ENCODE peak calls at places on chromosomes 4 and X, in seven cellular contexts. I is stomach, E is K562, Y is HCT116, P is breast epithelium, J is transverse colon, D is esophagus muscularis mucosa. T is an unnamed sample. For H3K9me3, the result is how much of the 10 kb centered on the place peaks cover.

GRCh38 chr4:158259955-158260575 is 49.8 kb downstream of the TMEM144 start:
- DNase-seq in I (no peak), E (no peak), Y (peak), P (no peak), J (no peak), D (no peak), T (peak)

GRCh38 chr4:20288047-20288650 is 36.4 kb downstream of the SLIT2 start:
- DNase-seq in I (no peak), E (no peak), Y (no peak), P (no peak), J (no peak), D (no peak), T (no peak)

GRCh38 chr4:24701683-24702082 is 93.7 kb upstream of the SOD3 start:
- DNase-seq in I (no peak), E (no peak), Y (no peak), P (no peak), J (no peak), D (no peak), T (no peak)

GRCh38 chr4:168995537-168996295 is 14.3 kb downstream of the CBR4 start:
- DNase-seq in I (no peak), E (no peak), Y (no peak), P (no peak), J (no peak), D (no peak), T (no peak)

GRCh38 chr4:183876268-183876934 is 28.7 kb upstream of the STOX2 start:
- DNase-seq in I (peak), E (no peak), Y (no peak), P (no peak), J (peak), D (peak), T (no peak)

GRCh38 chr4:40721730-40722171 is 28.0 kb upstream of the NSUN7 start:
- DNase-seq in I (no peak), E (no peak), Y (no peak), P (no peak), J (no peak), D (no peak), T (no peak)

GRCh38 chrX:106100442-106100841 is 61.9 kb upstream of the SERPINA7 start:
- DNase-seq in I (no peak), E (no peak), Y (no peak), P (no peak), J (no peak), D (no peak), T (no peak)

GRCh38 chrX:7062276-7062675 is 85.2 kb upstream of the STS start:
- DNase-seq in I (no peak), E (no peak), Y (no peak), P (no peak), J (no peak), D (no peak), T (no peak)

GRCh38 chr4:23979534-23979933 is 89.7 kb upstream of the PPARGC1A start:
- DNase-seq in I (no peak), E (no peak), Y (no peak), P (no peak), J (no peak), D (no peak), T (no peak)

GRCh38 chr4:114264877-114265291 is 285.4 kb upstream of the ARSJ start:
- DNase-seq in I (no peak), E (no peak), Y (peak), P (no peak), J (no peak), D (no peak), T (no peak)

GRCh38 chrX:76184276-76184675 is 11.4 kb downstream of the PBDC1 start:
- DNase-seq in I (no peak), E (no peak), Y (no peak), P (no peak), J (no peak), D (no peak), T (no peak)

GRCh38 chr4:81472249-81473085 is 760 bp upstream of the RASGEF1B start:
- DNase-seq in I (peak), E (peak), Y (no peak), P (no peak), J (peak), D (no peak), T (no peak)

GRCh38 chrX:101619336-101619735 is 1.5 kb upstream of the ARMCX6 start:
- DNase-seq in I (no peak), E (no peak), Y (no peak), P (no peak), J (no peak), D (no peak), T (no peak)

GRCh38 chrX:110226931-110227330 is 91.0 kb downstream of the AMMECR1 start:
- DNase-seq in I (no peak), E (no peak), Y (no peak), P (no peak), J (no peak), D (no peak), T (no peak)
- TF ChIP-seq POLR2AphosphoS5 in I (no peak), E (no peak), Y (no peak), P (no peak), J (no peak), D (no peak), T (no peak)

DNA sequence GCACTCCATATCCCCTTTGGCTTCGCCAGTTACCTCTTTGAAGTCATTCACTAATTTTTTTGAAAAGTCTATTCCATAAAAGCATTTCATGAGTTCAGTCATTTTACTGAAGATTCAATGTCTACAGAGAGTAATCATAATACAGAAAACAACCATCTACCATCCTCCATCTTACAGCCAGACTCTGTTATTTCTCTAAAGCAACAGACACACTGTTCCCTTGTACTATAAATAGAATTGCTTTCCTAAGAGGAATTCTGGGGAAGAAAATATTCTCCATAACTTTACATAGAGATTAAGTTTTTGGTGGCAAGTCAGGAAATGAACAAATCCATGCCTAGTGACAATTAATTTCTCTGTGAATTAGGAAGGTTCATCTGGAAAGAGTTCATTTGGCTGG is 37.0 kb downstream of the XK start:
- DNase-seq in I (no peak), E (no peak), Y (no peak), P (no peak), J (no peak), D (no peak), T (no peak)
- H3K9me3 ChIP-seq in I (under half), E (under half), Y (under half), P (under half), J (under half), D (under half), T (under half)

DNA sequence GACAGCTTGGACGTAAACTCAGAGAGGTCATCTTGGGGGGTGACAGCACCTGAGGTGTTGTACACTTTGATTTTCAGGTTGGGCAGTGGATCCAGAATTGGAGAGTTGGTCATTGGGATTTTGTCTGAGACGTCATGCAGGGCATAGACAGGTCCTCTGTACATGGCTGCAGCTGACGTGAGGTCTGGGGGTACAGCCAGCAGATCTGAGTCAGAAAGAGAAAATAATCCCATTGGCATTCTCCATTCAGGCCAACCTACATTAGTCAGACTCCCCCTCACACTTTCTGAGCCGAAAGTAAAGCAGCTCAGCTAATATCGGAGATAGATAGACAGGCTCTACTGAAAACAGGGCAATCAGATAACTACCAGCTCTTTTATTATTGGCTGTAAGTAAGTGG is 329.7 kb downstream of the UNC5C start:
- DNase-seq in I (no peak), E (no peak), Y (no peak), P (no peak), J (no peak), D (no peak), T (no peak)
- TF ChIP-seq POLR2AphosphoS5 in I (no peak), E (no peak), Y (no peak), P (no peak), J (no peak), D (no peak), T (no peak)

DNA sequence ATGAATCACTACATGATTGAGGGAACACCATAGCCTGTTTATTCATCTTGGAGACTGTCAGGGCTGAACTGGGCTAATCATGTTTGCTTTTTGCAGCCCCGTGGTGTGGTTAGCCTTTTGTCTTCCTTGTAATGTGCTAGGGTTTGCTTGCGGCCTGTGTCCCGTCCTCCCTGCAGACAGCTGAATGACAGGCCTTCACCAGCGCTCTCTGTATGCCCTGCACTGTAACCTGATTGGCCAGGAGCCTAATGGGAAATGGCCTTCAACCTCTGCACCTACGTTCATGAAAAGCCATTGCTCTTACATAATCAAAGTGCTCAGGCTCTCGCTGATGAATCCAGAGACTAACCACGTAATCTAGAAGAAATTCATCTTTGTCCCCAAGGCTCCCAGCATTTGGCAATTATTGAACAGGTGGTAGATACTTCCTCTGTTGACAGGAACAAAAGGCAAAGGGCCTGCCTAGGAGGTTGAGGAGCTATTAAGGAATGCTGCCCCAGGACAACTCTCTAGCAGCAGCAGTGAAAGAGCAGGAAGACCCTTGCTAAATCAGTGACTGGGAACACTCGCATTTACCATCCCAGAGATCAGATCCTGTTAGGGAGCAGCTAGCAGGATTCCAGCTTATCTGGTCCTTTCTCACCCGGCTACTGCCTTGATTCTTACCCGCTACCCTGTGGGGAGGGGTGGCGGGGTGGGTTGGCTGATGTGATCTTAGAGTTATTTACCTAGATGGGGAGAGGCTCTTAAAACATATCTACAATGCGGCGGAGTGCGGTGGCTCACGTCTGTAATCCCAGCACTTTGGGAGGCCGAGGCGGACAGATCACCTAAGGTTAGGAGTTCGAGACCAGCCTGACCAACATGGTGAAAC is 42.3 kb upstream of the FAT1 start:
- DNase-seq in I (no peak), E (no peak), Y (peak), P (no peak), J (peak), D (no peak), T (no peak)
- H3K9me3 ChIP-seq in I (under half), E (under half), Y (under half), P (under half), J (under half), D (under half), T (under half)

DNA sequence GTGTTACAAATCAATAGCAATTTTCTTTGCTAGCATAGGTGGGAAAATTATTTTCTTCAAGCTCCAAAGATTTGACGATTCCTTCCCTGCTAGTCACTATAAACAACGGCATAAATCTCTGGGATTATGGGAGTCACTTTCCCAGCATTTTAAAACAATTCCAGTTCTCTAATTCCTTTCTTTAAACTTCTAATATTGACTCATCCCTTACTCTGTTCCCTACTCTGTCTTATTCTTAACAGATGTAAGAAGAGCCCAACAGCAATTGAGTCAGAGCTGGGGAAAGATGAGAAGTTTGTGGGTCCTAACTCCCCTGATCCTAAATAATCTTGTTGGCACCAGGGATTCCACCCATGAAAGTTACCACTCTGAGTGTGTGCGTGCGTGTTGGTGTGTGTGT is 47.4 kb upstream of the IL21 start:
- DNase-seq in I (no peak), E (no peak), Y (no peak), P (no peak), J (no peak), D (no peak), T (no peak)
- TF ChIP-seq POLR2AphosphoS5 in I (no peak), E (no peak), Y (no peak), P (no peak), J (no peak), D (no peak), T (no peak)

GRCh38 chrX:42973321-42973720 is 195.4 kb upstream of the PPP1R2C start:
- DNase-seq in I (no peak), E (no peak), Y (no peak), P (no peak), J (no peak), D (no peak), T (no peak)

GRCh38 chrX:42975906-42976305 is 197.9 kb upstream of the PPP1R2C start:
- DNase-seq in I (no peak), E (no peak), Y (no peak), P (no peak), J (no peak), D (no peak), T (no peak)

GRCh38 chrX:42978655-42979379 is 200.9 kb upstream of the PPP1R2C start:
- DNase-seq in I (no peak), E (no peak), Y (no peak), P (no peak), J (no peak), D (no peak), T (no peak)

DNA sequence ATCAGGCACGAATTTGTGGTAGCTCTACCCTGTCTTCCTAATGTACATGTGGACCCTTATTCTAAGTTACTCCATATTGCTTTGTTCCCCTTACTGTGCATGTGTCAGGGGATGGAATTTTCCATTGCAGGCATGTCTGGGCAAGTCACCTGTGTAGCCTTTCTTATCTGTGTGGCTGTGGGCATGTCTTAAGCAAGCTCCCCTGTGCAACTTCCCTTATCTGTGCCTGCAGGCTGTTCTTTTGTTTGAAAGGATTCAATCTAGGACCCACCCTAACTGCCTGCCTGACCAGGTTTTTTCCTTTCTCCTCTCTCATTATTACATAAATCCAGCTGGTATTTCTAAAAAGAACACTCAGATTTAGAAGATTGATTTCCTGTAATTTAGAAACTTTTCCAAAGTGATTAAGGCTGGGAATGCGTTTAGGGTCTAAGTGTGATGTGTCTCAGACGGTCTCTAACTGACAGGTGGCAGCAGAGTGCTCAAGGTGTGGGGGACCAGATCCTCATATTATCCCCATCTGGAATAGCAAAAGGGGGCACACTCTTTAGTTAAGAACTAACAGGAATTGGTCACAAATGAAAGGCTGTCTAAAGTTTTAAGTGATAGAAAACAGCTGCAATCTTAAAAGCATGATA is 198.9 kb upstream of the PPP1R2C start:
- DNase-seq in I (peak), E (no peak), Y (no peak), P (no peak), J (no peak), D (no peak), T (no peak)
- H3K9me3 ChIP-seq in I (under half), E (under half), Y (under half), P (under half), J (under half), D (under half), T (under half)

GRCh38 chr4:180578175-180578574 is 1665.0 kb upstream of the TENM3 start:
- DNase-seq in I (no peak), E (no peak), Y (no peak), P (no peak), J (no peak), D (no peak), T (no peak)
- TF ChIP-seq POLR2AphosphoS5 in I (no peak), E (no peak), Y (no peak), P (no peak), J (no peak), D (no peak), T (no peak)

GRCh38 chr4:11876104-11876503 is 447.4 kb upstream of the HS3ST1 start:
- DNase-seq in I (no peak), E (no peak), Y (no peak), P (no peak), J (no peak), D (no peak), T (no peak)

GRCh38 chr4:11878241-11878640 is 449.5 kb upstream of the HS3ST1 start:
- DNase-seq in I (no peak), E (no peak), Y (no peak), P (no peak), J (no peak), D (no peak), T (no peak)

GRCh38 chr4:11881364-11881763 is 452.7 kb upstream of the HS3ST1 start:
- DNase-seq in I (no peak), E (no peak), Y (no peak), P (no peak), J (no peak), D (no peak), T (no peak)
- H3K9me3 ChIP-seq in I (under half), E (under half), Y (under half), P (under half), J (under half), D (under half), T (under half)

DNA sequence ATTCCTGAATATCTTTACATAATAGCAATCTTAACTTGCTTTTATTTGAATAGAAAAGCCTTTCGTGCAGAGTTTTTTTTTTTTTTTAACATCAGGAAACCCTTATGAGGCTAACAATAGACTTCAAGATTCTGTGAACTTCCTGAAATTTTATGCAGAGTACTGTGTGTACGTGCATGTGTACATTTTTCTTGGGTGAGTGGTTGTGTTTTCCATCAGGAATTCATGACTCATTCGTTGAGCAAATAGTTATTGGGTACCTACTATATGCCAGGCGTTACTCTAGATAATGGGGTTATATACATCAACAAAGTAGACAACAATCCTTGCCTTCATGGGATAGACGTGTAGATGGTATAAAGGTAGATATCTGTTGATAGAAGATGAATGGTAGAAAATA is 59.1 kb downstream of the MRPL1 start:
- DNase-seq in I (no peak), E (no peak), Y (peak), P (no peak), J (no peak), D (no peak), T (peak)
- TF ChIP-seq POLR2AphosphoS5 in I (peak), E (no peak), Y (peak), P (no peak), J (no peak), D (no peak), T (no peak)

DNA sequence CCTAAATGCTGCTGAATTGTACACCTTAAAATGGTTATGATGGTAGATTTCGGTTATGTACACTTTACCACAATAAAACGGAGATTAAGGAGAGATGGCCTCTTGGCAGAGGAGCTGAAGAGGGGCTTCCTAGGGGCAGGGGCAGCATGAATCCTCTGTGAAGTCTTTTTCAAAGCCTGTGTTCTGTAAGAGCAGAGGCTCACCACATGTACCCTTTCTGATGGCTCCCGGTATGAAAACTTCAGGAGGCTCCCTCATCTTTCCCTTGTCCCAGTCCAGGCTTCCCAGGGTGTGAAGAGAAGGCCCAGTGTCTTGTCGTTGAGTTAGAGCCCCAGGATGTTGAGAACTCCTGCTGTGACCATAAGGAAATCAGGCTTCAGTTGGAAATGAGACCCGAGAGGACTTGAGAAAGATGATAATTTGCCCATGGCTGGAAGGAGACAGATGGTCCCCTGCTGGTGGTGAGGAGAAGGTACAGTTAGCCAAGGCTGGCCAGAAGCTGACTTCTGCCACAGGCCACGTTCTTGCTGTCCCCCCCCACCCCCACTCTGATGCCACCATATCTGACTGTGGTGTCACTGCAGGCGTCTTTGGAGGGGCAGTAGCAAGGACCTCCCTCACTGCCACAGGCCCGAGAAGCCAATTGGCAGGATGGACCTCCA is 31.8 kb upstream of the MTM1 start:
- DNase-seq in I (no peak), E (peak), Y (peak), P (no peak), J (no peak), D (no peak), T (no peak)
- H3K9me3 ChIP-seq in I (under half), E (under half), Y (under half), P (under half), J (under half), D (under half), T (under half)